ENCODE peak calls at places on chromosomes 16 and 17, in five cellular contexts. N is spleen, V is psoas muscle, Y is astrocyte of the spinal cord, F is NB4. H is an unnamed sample.
A peak's percentile ranks its signal among the peaks of the same experiment; 100 is the strongest.

GRCh38 chr16:88965411-88965810 is 11.6 kb downstream of the CBFA2T3 start:
- DNase-seq in N (peak; percentile 76), V (no peak), Y (no peak), F (no peak), H (no peak)

GRCh38 chr17:8120520-8121443 is 2.5 kb upstream of the ALOXE3 start:
- DNase-seq in N (peak; percentile 86), V (no peak), Y (peak; percentile 81), F (peak; percentile 76), H (peak; percentile 85)

GRCh38 chr17:61250335-61250890 is 149.2 kb upstream of the TBX2 start:
- DNase-seq in N (no peak), V (no peak), Y (peak; percentile 75), F (peak; percentile 41), H (no peak)

GRCh38 chr16:58912571-58912970 is 178.5 kb upstream of the GOT2 start:
- DNase-seq in N (no peak), V (no peak), Y (no peak), F (no peak), H (no peak)

GRCh38 chr17:61426482-61427304 is 25.5 kb upstream of the TBX4 start:
- DNase-seq in N (no peak), V (no peak), Y (no peak), F (no peak), H (no peak)

GRCh38 chr17:42016411-42016831 is 818 bp downstream of the DNAJC7 start:
- DNase-seq in N (peak; percentile 70), V (no peak), Y (no peak), F (no peak), H (no peak)

GRCh38 chr16:66471264-66471663 is 44.2 kb downstream of the BEAN1 start:
- DNase-seq in N (peak; percentile 69), V (no peak), Y (no peak), F (no peak), H (no peak)

GRCh38 chr17:19867654-19868395 is at the start of gene ULK2:
- DNase-seq in N (peak; percentile 86), V (peak; percentile 73), Y (peak; percentile 76), F (peak; percentile 68), H (peak; percentile 84)

GRCh38 chr17:30472238-30472890 is 4.8 kb upstream of the GOSR1 start:
- DNase-seq in N (no peak), V (no peak), Y (no peak), F (no peak), H (no peak)

GRCh38 chr17:9842057-9842758 is 16.5 kb downstream of the GLP2R start:
- DNase-seq in N (no peak), V (peak; percentile 50), Y (peak; percentile 85), F (no peak), H (no peak)

GRCh38 chr16:11094075-11094593 is 149.8 kb downstream of the CLEC16A start:
- DNase-seq in N (no peak), V (no peak), Y (peak; percentile 63), F (peak; percentile 94), H (peak; percentile 63)

GRCh38 chr17:83004791-83005380 is 74.5 kb upstream of the METRNL start:
- DNase-seq in N (no peak), V (no peak), Y (no peak), F (no peak), H (no peak)

GRCh38 chr16:67181346-67181745 is 2.4 kb downstream of the MATCAP1 start:
- DNase-seq in N (no peak), V (no peak), Y (peak; percentile 84), F (no peak), H (no peak)

GRCh38 chr17:74274060-74274702 is at the start of gene DNAI2:
- DNase-seq in N (peak; percentile 82), V (peak; percentile 40), Y (no peak), F (peak; percentile 23), H (no peak)

GRCh38 chr17:17708301-17708700 is 27.0 kb downstream of the RAI1 start:
- DNase-seq in N (no peak), V (no peak), Y (no peak), F (no peak), H (no peak)

GRCh38 chr16:1493746-1494094 is 560 bp downstream of the TELO2 start:
- DNase-seq in N (peak; percentile 84), V (no peak), Y (peak; percentile 10), F (no peak), H (no peak)

GRCh38 chr16:74297296-74297665 is 667 bp downstream of the PSMD7 start:
- DNase-seq in N (no peak), V (peak; percentile 19), Y (peak; percentile 12), F (peak; percentile 38), H (no peak)

GRCh38 chr16:55056585-55057520 is 126.2 kb downstream of the IRX5 start:
- DNase-seq in N (peak; percentile 45), V (no peak), Y (no peak), F (no peak), H (peak; percentile 42)

GRCh38 chr17:73968680-73969079 is 234.8 kb upstream of the RPL38 start:
- DNase-seq in N (no peak), V (no peak), Y (no peak), F (peak; percentile 39), H (no peak)

GRCh38 chr17:20171741-20172377 is 162.7 kb downstream of the SPECC1 start:
- DNase-seq in N (no peak), V (no peak), Y (no peak), F (no peak), H (no peak)

GRCh38 chr17:15381707-15382106 is 40.3 kb upstream of the TEKT3 start:
- DNase-seq in N (no peak), V (no peak), Y (no peak), F (no peak), H (no peak)

GRCh38 chr17:27956601-27957445 is 63.7 kb upstream of the LYRM9 start:
- DNase-seq in N (no peak), V (no peak), Y (no peak), F (no peak), H (no peak)

GRCh38 chr17:57143919-57144318 is 58.9 kb downstream of the AKAP1 start:
- DNase-seq in N (no peak), V (no peak), Y (no peak), F (no peak), H (no peak)

DNA sequence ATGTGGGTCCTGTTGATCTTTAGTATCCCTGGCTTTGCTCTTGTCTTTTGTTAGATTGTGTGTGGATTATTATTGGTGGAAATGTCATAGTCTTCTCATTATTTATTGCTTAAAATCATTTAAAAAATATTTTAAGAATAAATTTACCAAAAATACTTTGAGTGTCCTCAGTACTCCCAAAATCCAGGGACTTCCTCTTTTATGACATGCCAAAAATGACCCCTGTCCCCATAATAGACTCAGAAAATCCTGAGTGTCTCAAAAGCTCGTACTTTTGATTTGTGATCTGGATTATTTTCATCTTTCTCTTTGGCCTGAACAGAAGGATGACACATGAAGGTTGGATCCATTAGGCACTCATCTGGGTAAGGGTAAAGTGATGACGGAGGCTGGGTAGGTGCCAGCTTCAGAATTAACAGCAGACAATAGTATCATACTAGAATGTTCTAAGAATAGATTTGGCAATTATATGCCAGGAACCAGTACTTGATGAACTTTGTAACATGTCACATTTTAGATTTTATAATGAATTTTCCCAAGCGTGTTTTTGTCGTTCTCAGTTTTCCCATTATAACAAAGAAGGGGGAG is 602.2 kb upstream of the CDH8 start:
- DNase-seq in N (no peak), V (no peak), Y (no peak), F (no peak), H (no peak)
- TF ChIP-seq CTCF in N (no peak), V (no peak), Y (no peak), F (no peak), H (no peak)

GRCh38 chr17:81961087-81961514 is at the start of gene NOTUM:
- DNase-seq in N (no peak), V (peak; percentile 54), Y (no peak), F (peak; percentile 56), H (no peak)

GRCh38 chr17:81958633-81959342 is 2.2 kb downstream of the NOTUM start:
- DNase-seq in N (no peak), V (no peak), Y (no peak), F (no peak), H (no peak)

GRCh38 chr17:81957691-81958432 is 3.1 kb downstream of the NOTUM start:
- DNase-seq in N (no peak), V (no peak), Y (no peak), F (no peak), H (no peak)

GRCh38 chr17:81960130-81960958 is 643 bp downstream of the NOTUM start:
- DNase-seq in N (no peak), V (no peak), Y (no peak), F (no peak), H (no peak)

DNA sequence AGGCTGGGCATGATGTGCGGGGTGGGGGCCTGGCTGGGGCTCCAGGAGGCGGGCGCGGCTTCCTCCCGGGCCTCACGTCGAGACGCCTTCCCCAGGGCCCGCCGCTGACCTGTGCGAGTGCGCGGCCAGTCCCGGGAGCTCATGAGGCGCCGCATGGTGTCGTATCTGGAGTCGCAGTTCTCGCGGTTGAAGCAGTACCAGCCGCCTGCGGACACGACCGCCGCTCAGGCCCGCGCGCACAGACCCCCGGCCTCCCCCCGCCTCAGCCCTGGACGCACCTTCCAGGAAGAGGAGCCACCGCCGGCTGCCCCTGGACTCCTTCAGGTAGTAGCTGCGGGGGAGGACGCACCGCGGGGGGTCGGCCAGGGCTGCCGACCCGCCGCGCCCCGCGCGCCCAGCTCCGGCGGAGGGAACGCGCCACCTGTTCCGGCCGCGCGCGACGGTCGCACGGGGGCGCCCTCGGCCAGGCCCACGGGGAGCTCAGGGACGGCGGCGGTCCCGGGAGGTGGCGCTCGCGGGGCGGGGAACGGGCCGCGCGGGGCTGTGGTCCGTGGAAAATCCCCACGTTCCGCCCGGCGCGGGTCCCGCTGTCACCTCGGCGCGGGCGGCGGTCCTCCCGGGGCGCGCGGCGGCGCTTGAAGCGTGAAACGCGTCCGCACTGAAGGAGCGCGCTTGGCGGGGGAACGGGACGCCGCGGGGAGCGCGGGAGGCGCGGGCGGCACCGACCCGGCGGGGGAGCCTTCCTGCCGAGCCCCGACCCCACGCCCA is 1.4 kb downstream of the NOTUM start:
- DNase-seq in N (peak; percentile 95), V (peak; percentile 75), Y (no peak), F (peak; percentile 52), H (peak; percentile 88)
- TF ChIP-seq CTCF in N (peak; percentile 86), V (peak; percentile 90), Y (peak; percentile 55), F (no peak), H (peak; percentile 54)

GRCh38 chr16:28120754-28121153 is 57.2 kb upstream of the GSG1L start:
- DNase-seq in N (no peak), V (no peak), Y (no peak), F (no peak), H (no peak)

GRCh38 chr16:28117168-28117565 is 53.7 kb upstream of the GSG1L start:
- DNase-seq in N (no peak), V (no peak), Y (no peak), F (no peak), H (no peak)

GRCh38 chr16:28112908-28113307 is 49.4 kb upstream of the GSG1L start:
- DNase-seq in N (no peak), V (no peak), Y (no peak), F (no peak), H (no peak)

GRCh38 chr16:28121527-28121926 is 58.0 kb upstream of the GSG1L start:
- DNase-seq in N (no peak), V (no peak), Y (no peak), F (no peak), H (no peak)

DNA sequence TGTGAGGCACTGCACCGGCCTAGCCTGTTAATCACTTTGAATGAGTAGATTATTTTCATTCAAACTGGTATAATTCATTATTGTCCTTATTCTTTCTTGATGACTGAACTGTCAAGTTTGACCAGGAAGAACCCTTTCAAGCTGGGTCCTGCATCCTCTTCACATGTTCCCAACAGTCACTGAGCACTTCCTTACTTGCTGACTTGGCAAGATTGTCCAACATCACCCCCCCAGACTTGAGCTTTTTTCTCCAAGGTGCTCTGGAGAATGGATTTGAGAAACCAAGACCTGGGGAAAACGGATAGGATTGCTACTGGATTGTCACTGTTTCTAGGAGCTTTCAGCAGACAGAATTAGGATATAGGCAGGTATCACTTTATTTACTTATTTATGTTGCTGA is 55.1 kb upstream of the GSG1L start:
- DNase-seq in N (no peak), V (no peak), Y (no peak), F (no peak), H (no peak)
- TF ChIP-seq CTCF in N (no peak), V (no peak), Y (no peak), F (no peak), H (no peak)

GRCh38 chr16:52069866-52070265 is 477.1 kb downstream of the TOX3 start:
- DNase-seq in N (no peak), V (no peak), Y (peak; percentile 11), F (peak; percentile 19), H (no peak)
- TF ChIP-seq CTCF in N (no peak), V (peak; percentile 4), Y (peak; percentile 6), F (peak; percentile 13), H (peak; percentile 35)

H was measured in upper lobe of right lung.